ENCODE peak calls at places on chromosomes 6 and 20, in ten cellular contexts. X is spleen, W is heart right ventricle, V is RWPE1, H is ovary, C is fibroblast of mammary gland, D is OCI-LY7, I is mucosa of descending colon, G is AG04450, E is AG04449. N is an unnamed sample.

GRCh38 chr20:26208296-26209091 is 511.8 kb upstream of the ZNF337 start:
- DNase-seq in X (peak), W (no peak), V (no peak), H (no peak), C (no peak), D (no peak), I (no peak), G (no peak), E (no peak), N (peak)

GRCh38 chr20:330233-331149 is 5.1 kb downstream of the SOX12 start:
- DNase-seq in X (peak), W (peak), V (peak), H (peak), C (peak), D (peak), I (no peak), G (no peak), E (no peak), N (no peak)

GRCh38 chr6:593139-593906 is 63.6 kb downstream of the HUS1B start:
- DNase-seq in X (no peak), W (peak), V (peak), H (peak), C (peak), D (peak), I (no peak), G (no peak), E (peak), N (no peak)

GRCh38 chr20:6122873-6123649 is at the start of gene FERMT1:
- DNase-seq in X (no peak), W (peak), V (peak), H (peak), C (peak), D (no peak), I (peak), G (no peak), E (no peak), N (peak)

GRCh38 chr6:48141975-48142374 is 31.0 kb upstream of the PTCHD4 start:
- DNase-seq in X (no peak), W (no peak), V (peak), H (no peak), C (peak), D (no peak), I (no peak), G (no peak), E (no peak), N (no peak)

GRCh38 chr6:34341481-34341971 is 50.9 kb downstream of the NUDT3 start:
- DNase-seq in X (no peak), W (no peak), V (peak), H (no peak), C (no peak), D (no peak), I (no peak), G (no peak), E (no peak), N (no peak)

GRCh38 chr6:86942761-86943526 is 5.6 kb downstream of the HTR1E start:
- DNase-seq in X (no peak), W (no peak), V (no peak), H (no peak), C (no peak), D (no peak), I (no peak), G (no peak), E (no peak), N (no peak)

GRCh38 chr6:158640519-158640918 is 4.0 kb downstream of the DYNLT1 start:
- DNase-seq in X (no peak), W (no peak), V (no peak), H (no peak), C (no peak), D (no peak), I (no peak), G (no peak), E (no peak), N (no peak)

GRCh38 chr6:33722103-33722646 is 10.7 kb upstream of the UQCC2 start:
- DNase-seq in X (peak), W (no peak), V (no peak), H (no peak), C (no peak), D (no peak), I (no peak), G (no peak), E (no peak), N (no peak)

GRCh38 chr6:81623106-81623834 is 129.2 kb downstream of the TENT5A start:
- DNase-seq in X (no peak), W (no peak), V (no peak), H (no peak), C (no peak), D (no peak), I (no peak), G (no peak), E (no peak), N (no peak)

GRCh38 chr6:52849137-52849536 is 8.5 kb upstream of the GSTA5 start:
- DNase-seq in X (no peak), W (no peak), V (no peak), H (no peak), C (no peak), D (no peak), I (no peak), G (no peak), E (no peak), N (no peak)

GRCh38 chr6:142542704-142543233 is 241.0 kb downstream of the ADGRG6 start:
- DNase-seq in X (no peak), W (peak), V (peak), H (peak), C (peak), D (no peak), I (no peak), G (peak), E (no peak), N (no peak)

GRCh38 chr6:31826793-31827285 is 699 bp upstream of the HSPA1B start:
- DNase-seq in X (peak), W (peak), V (peak), H (peak), C (peak), D (no peak), I (peak), G (no peak), E (no peak), N (peak)

GRCh38 chr20:35648836-35649235 is 15.9 kb downstream of the CPNE1 start:
- DNase-seq in X (no peak), W (no peak), V (no peak), H (no peak), C (peak), D (no peak), I (no peak), G (no peak), E (no peak), N (no peak)

GRCh38 chr6:25777031-25777430 is 22.5 kb downstream of the SLC17A4 start:
- DNase-seq in X (no peak), W (no peak), V (no peak), H (no peak), C (no peak), D (no peak), I (no peak), G (no peak), E (no peak), N (no peak)

GRCh38 chr6:143745160-143746133 is 67.7 kb downstream of the PHACTR2 start:
- DNase-seq in X (no peak), W (peak), V (no peak), H (peak), C (peak), D (no peak), I (no peak), G (peak), E (no peak), N (no peak)

GRCh38 chr6:68572975-68573374 is 62.1 kb upstream of the ADGRB3 start:
- DNase-seq in X (no peak), W (no peak), V (no peak), H (no peak), C (no peak), D (no peak), I (no peak), G (no peak), E (no peak), N (no peak)

GRCh38 chr20:49572857-49573256 is 4.9 kb upstream of the PTGIS start:
- DNase-seq in X (no peak), W (no peak), V (no peak), H (peak), C (no peak), D (no peak), I (no peak), G (no peak), E (no peak), N (no peak)

GRCh38 chr20:61230166-61230565 is 21.9 kb upstream of the CDH4 start:
- DNase-seq in X (no peak), W (no peak), V (peak), H (no peak), C (no peak), D (no peak), I (no peak), G (no peak), E (no peak), N (no peak)

GRCh38 chr20:58202039-58202438 is 26.4 kb downstream of the ANKRD60 start:
- DNase-seq in X (no peak), W (no peak), V (no peak), H (no peak), C (no peak), D (no peak), I (no peak), G (no peak), E (no peak), N (no peak)

GRCh38 chr6:78993955-78994354 is 84.1 kb downstream of the PHIP start:
- DNase-seq in X (no peak), W (no peak), V (no peak), H (no peak), C (no peak), D (no peak), I (no peak), G (no peak), E (no peak), N (no peak)

GRCh38 chr6:18457065-18457817 is 70.1 kb downstream of the RNF144B start:
- DNase-seq in X (no peak), W (no peak), V (no peak), H (no peak), C (no peak), D (no peak), I (no peak), G (no peak), E (no peak), N (no peak)

GRCh38 chr20:11918280-11918952 is 723 bp downstream of the BTBD3 start:
- DNase-seq in X (no peak), W (no peak), V (no peak), H (no peak), C (no peak), D (no peak), I (no peak), G (no peak), E (no peak), N (no peak)

GRCh38 chr20:11917663-11918062 is at the start of gene BTBD3:
- DNase-seq in X (no peak), W (peak), V (no peak), H (peak), C (peak), D (no peak), I (peak), G (peak), E (no peak), N (peak)

GRCh38 chr20:11912013-11912663 is 5.6 kb upstream of the BTBD3 start:
- DNase-seq in X (no peak), W (no peak), V (no peak), H (no peak), C (peak), D (no peak), I (no peak), G (no peak), E (no peak), N (no peak)

GRCh38 chr20:11907621-11908020 is 10.1 kb upstream of the BTBD3 start:
- DNase-seq in X (no peak), W (no peak), V (peak), H (no peak), C (peak), D (no peak), I (no peak), G (no peak), E (no peak), N (no peak)

GRCh38 chr20:11912664-11913415 is 4.9 kb upstream of the BTBD3 start:
- DNase-seq in X (no peak), W (no peak), V (no peak), H (no peak), C (no peak), D (no peak), I (no peak), G (no peak), E (no peak), N (no peak)
- TF ChIP-seq CTCF in X (no peak), W (no peak), V (no peak), H (no peak), C (no peak), D (no peak), I (no peak), G (no peak), E (no peak), N (no peak)

GRCh38 chr20:45467172-45467571 is 2.4 kb upstream of the WFDC2 start:
- DNase-seq in X (no peak), W (no peak), V (no peak), H (no peak), C (no peak), D (no peak), I (no peak), G (no peak), E (no peak), N (no peak)

GRCh38 chr20:45467861-45468260 is 1.7 kb upstream of the WFDC2 start:
- DNase-seq in X (no peak), W (no peak), V (no peak), H (no peak), C (no peak), D (no peak), I (peak), G (no peak), E (no peak), N (no peak)

GRCh38 chr20:45470939-45471338 is 1.4 kb downstream of the WFDC2 start:
- DNase-seq in X (no peak), W (no peak), V (no peak), H (no peak), C (peak), D (no peak), I (no peak), G (no peak), E (no peak), N (no peak)

GRCh38 chr20:45470262-45470931 is 844 bp downstream of the WFDC2 start:
- DNase-seq in X (no peak), W (no peak), V (no peak), H (peak), C (peak), D (no peak), I (peak), G (no peak), E (no peak), N (peak)

GRCh38 chr20:45469336-45470261 is at the start of gene WFDC2:
- DNase-seq in X (no peak), W (no peak), V (no peak), H (peak), C (no peak), D (no peak), I (peak), G (no peak), E (no peak), N (peak)
- TF ChIP-seq CTCF in X (no peak), W (no peak), V (no peak), H (no peak), C (no peak), D (no peak), I (no peak), G (no peak), E (no peak), N (no peak)

GRCh38 chr6:159971341-159972178 is 2.7 kb downstream of the IGF2R start:
- DNase-seq in X (no peak), W (no peak), V (no peak), H (no peak), C (no peak), D (no peak), I (no peak), G (no peak), E (no peak), N (no peak)

GRCh38 chr6:159968295-159969203 is at the start of gene IGF2R:
- DNase-seq in X (peak), W (peak), V (peak), H (peak), C (peak), D (peak), I (peak), G (no peak), E (no peak), N (peak)

GRCh38 chr6:159969921-159970320 is 1.0 kb downstream of the IGF2R start:
- DNase-seq in X (no peak), W (peak), V (peak), H (peak), C (peak), D (peak), I (peak), G (no peak), E (no peak), N (no peak)

GRCh38 chr6:159970659-159971063 is 1.8 kb downstream of the IGF2R start:
- DNase-seq in X (no peak), W (no peak), V (no peak), H (no peak), C (no peak), D (no peak), I (no peak), G (no peak), E (no peak), N (no peak)

DNA sequence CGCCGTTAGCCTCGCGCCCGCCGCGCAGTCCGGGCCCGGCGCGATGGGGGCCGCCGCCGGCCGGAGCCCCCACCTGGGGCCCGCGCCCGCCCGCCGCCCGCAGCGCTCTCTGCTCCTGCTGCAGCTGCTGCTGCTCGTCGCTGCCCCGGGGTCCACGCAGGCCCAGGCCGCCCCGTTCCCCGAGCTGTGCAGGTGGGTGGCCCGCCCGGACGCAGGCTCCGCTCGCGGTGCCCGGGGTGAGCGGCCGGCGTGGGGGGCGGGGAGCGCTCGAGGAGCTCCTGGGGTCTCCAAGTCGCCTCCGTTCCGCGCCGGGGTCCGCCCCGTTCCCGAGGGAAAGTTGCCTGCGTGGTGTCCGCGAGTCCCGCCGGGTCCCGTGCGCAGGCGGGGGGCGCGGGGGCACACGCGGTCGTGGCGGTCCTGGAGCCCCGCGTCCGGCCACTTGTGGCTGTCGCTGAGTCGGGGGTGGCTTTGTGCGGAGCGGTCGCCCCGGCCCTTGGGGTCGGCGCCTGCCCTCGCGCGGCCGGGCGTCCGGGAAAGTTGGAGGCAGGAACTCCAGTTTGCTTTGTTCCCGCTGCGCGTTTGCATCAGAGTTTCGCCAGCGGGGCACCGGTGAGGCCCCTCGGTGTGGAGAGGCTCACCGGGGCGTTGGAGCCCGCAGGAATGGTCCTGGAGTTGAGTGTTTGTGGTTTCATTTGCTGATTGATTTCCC is 476 bp downstream of the IGF2R start:
- DNase-seq in X (peak), W (no peak), V (no peak), H (peak), C (no peak), D (peak), I (peak), G (no peak), E (no peak), N (peak)
- TF ChIP-seq CTCF in X (no peak), W (no peak), V (no peak), H (no peak), C (no peak), D (no peak), I (no peak), G (no peak), E (peak), N (no peak)

GRCh38 chr6:75568100-75568499 is 33.6 kb upstream of the SENP6 start:
- DNase-seq in X (no peak), W (no peak), V (no peak), H (no peak), C (no peak), D (no peak), I (no peak), G (no peak), E (no peak), N (no peak)

GRCh38 chr6:75566137-75566767 is 35.4 kb upstream of the SENP6 start:
- DNase-seq in X (no peak), W (no peak), V (no peak), H (no peak), C (no peak), D (no peak), I (no peak), G (no peak), E (no peak), N (no peak)

GRCh38 chr6:75557068-75557467 is 44.6 kb upstream of the SENP6 start:
- DNase-seq in X (no peak), W (no peak), V (no peak), H (no peak), C (no peak), D (no peak), I (no peak), G (no peak), E (no peak), N (no peak)

GRCh38 chr6:75568965-75569364 is 32.7 kb upstream of the SENP6 start:
- DNase-seq in X (no peak), W (no peak), V (no peak), H (no peak), C (no peak), D (no peak), I (no peak), G (no peak), E (no peak), N (no peak)

DNA sequence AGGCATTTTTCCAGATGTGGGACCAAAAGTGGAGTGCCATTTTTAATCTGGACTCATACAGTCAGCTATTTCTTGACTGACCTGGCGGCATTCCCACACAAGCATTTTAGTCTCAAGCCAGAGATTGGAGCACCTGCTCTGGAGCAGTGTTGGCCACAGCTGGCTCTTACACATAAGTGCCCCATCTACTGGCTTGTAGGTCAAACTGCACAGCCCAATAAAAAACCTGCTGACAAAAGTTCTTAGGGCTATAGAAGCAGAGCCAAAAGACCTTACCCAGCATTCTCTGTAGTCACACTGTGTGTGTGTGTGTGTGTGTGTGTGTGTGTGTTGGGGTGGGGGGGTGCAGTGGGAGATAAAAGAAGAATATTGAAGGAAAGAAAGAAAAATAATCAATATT is 38.6 kb upstream of the SENP6 start:
- DNase-seq in X (no peak), W (no peak), V (no peak), H (no peak), C (peak), D (peak), I (no peak), G (no peak), E (no peak), N (no peak)
- TF ChIP-seq CTCF in X (no peak), W (no peak), V (peak), H (no peak), C (peak), D (peak), I (no peak), G (peak), E (peak), N (peak)

GRCh38 chr20:34562643-34563042 is 4.1 kb downstream of the MAP1LC3A start:
- DNase-seq in X (no peak), W (no peak), V (no peak), H (no peak), C (peak), D (peak), I (no peak), G (no peak), E (no peak), N (no peak)
- TF ChIP-seq CTCF in X (peak), W (no peak), V (no peak), H (no peak), C (peak), D (peak), I (no peak), G (peak), E (peak), N (peak)

GRCh38 chr6:7246401-7247178 is 66.4 kb downstream of the SSR1 start:
- DNase-seq in X (peak), W (no peak), V (no peak), H (peak), C (no peak), D (no peak), I (peak), G (no peak), E (no peak), N (peak)
- TF ChIP-seq CTCF in X (no peak), W (no peak), V (no peak), H (no peak), C (no peak), D (no peak), I (no peak), G (no peak), E (no peak), N (no peak)

DNA sequence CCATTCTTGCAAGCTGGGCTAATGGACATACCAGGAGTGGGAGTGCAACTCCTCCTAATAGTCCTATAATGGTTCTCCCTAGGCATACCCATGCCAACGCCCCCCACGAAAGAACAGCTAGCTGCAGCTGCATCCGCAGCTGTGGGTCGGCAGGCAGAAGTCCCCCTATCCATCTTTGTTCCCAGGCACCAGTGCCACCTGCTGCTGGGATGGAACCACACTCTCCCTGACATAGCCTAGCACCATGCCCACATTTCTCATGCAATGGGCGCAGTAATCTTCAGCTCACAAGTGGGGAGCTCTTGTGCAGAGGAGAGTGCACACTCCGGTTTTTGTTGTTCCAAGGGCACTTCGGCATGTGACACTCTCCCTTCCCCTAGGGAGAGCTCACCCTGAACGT is 567.8 kb downstream of the GRIK2 start:
- DNase-seq in X (peak), W (no peak), V (no peak), H (no peak), C (no peak), D (no peak), I (no peak), G (no peak), E (no peak), N (no peak)
- TF ChIP-seq CTCF in X (no peak), W (no peak), V (no peak), H (no peak), C (no peak), D (no peak), I (no peak), G (no peak), E (no peak), N (no peak)

N was measured in kidney.